ENCODE peak calls at places on chromosomes 13 and 19, in four cellular contexts. P, T, B and Y are unnamed samples.

GRCh38 chr13:112722433-112723250 is 32.8 kb downstream of the ATP11A start:
- DNase-seq in P (peak; percentile 74), T (peak; percentile 80), B (no peak), Y (peak; percentile 30)

GRCh38 chr19:5893907-5894703 is 9.5 kb downstream of the NDUFA11 start:
- DNase-seq in P (no peak), T (peak; percentile 71), B (no peak), Y (no peak)

GRCh38 chr13:46860734-46861133 is 36.1 kb downstream of the HTR2A start:
- DNase-seq in P (no peak), T (no peak), B (no peak), Y (no peak)

GRCh38 chr13:104414771-104415170 is 1348.6 kb upstream of the SLC10A2 start:
- DNase-seq in P (peak; percentile 2), T (no peak), B (no peak), Y (no peak)

GRCh38 chr19:40184273-40184672 is 7.0 kb upstream of the MAP3K10 start:
- DNase-seq in P (no peak), T (no peak), B (no peak), Y (no peak)

GRCh38 chr13:101473458-101473857 is 21.0 kb downstream of the ITGBL1 start:
- DNase-seq in P (peak; percentile 90), T (no peak), B (no peak), Y (no peak)

GRCh38 chr19:49331616-49332055 is 3.6 kb upstream of the CD37 start:
- DNase-seq in P (peak; percentile 53), T (peak; percentile 36), B (peak; percentile 54), Y (no peak)

GRCh38 chr19:42402376-42403116 is 12.4 kb upstream of the CNFN start:
- DNase-seq in P (no peak), T (no peak), B (no peak), Y (no peak)

GRCh38 chr19:35845215-35846037 is 6.9 kb downstream of the NPHS1 start:
- DNase-seq in P (peak; percentile 30), T (peak; percentile 49), B (no peak), Y (no peak)

GRCh38 chr13:113902956-113903355 is 39.1 kb upstream of the GAS6 start:
- DNase-seq in P (no peak), T (no peak), B (peak; percentile 5), Y (no peak)

GRCh38 chr19:8526345-8527062 is 12.5 kb upstream of the ZNF414 start:
- DNase-seq in P (peak; percentile 94), T (peak; percentile 97), B (peak; percentile 73), Y (peak; percentile 84)

GRCh38 chr13:50524540-50524939 is 319.0 kb downstream of the DLEU7 start:
- DNase-seq in P (no peak), T (no peak), B (no peak), Y (no peak)

GRCh38 chr19:4112367-4112766 is 11.6 kb downstream of the MAP2K2 start:
- DNase-seq in P (no peak), T (no peak), B (no peak), Y (no peak)

GRCh38 chr19:35375505-35376307 is 4.8 kb downstream of the GPR42 start:
- DNase-seq in P (no peak), T (peak; percentile 63), B (no peak), Y (no peak)

GRCh38 chr19:2668188-2668763 is 34.2 kb downstream of the GNG7 start:
- DNase-seq in P (no peak), T (no peak), B (no peak), Y (no peak)

GRCh38 chr19:29303035-29303706 is 90.2 kb upstream of the UQCRFS1 start:
- DNase-seq in P (no peak), T (no peak), B (no peak), Y (no peak)

GRCh38 chr13:110965038-110965754 is 50.3 kb upstream of the ANKRD10 start:
- DNase-seq in P (peak; percentile 89), T (no peak), B (no peak), Y (peak; percentile 40)

GRCh38 chr13:46609052-46609451 is 56.1 kb downstream of the LRCH1 start:
- DNase-seq in P (no peak), T (no peak), B (no peak), Y (no peak)